ENCODE peak calls at places on chromosome 10, in eight cellular contexts. W, I, G, M, F, C, J and Q are unnamed samples.

GRCh38 chr10:373516-374309 is 238.5 kb downstream of the ZMYND11 start:
- DNase-seq in W (no peak), I (no peak), G (peak), M (no peak), F (peak), C (no peak), J (no peak), Q (no peak)

GRCh38 chr10:55019461-55019860 is 218.4 kb upstream of the PCDH15 start:
- DNase-seq in W (no peak), I (no peak), G (no peak), M (no peak), F (no peak), C (no peak), J (no peak), Q (no peak)

GRCh38 chr10:95406651-95407280 is 116.0 kb upstream of the PDLIM1 start:
- DNase-seq in W (no peak), I (peak), G (no peak), M (no peak), F (no peak), C (peak), J (no peak), Q (peak)

GRCh38 chr10:131427901-131428300 is 116.4 kb upstream of the TCERG1L start:
- DNase-seq in W (no peak), I (no peak), G (no peak), M (no peak), F (no peak), C (no peak), J (no peak), Q (no peak)

GRCh38 chr10:87585565-87586514 is 73.8 kb upstream of the PAPSS2 start:
- DNase-seq in W (no peak), I (peak), G (no peak), M (no peak), F (no peak), C (peak), J (peak), Q (peak)

GRCh38 chr10:90179696-90180407 is 478.5 kb downstream of the KIF20B start:
- DNase-seq in W (no peak), I (peak), G (no peak), M (no peak), F (peak), C (peak), J (no peak), Q (no peak)

GRCh38 chr10:72814134-72814790 is 79.3 kb upstream of the OIT3 start:
- DNase-seq in W (no peak), I (no peak), G (no peak), M (no peak), F (peak), C (no peak), J (no peak), Q (no peak)

GRCh38 chr10:35453855-35454532 is 117.7 kb downstream of the CCNY start:
- DNase-seq in W (no peak), I (no peak), G (no peak), M (no peak), F (peak), C (no peak), J (no peak), Q (no peak)

GRCh38 chr10:104045151-104046089 is 40.3 kb downstream of the COL17A1 start:
- DNase-seq in W (no peak), I (peak), G (no peak), M (no peak), F (peak), C (peak), J (peak), Q (peak)

GRCh38 chr10:56547163-56547562 is 186.1 kb upstream of the ZWINT start:
- DNase-seq in W (no peak), I (no peak), G (no peak), M (no peak), F (no peak), C (no peak), J (no peak), Q (no peak)

GRCh38 chr10:79056361-79056735 is 12.4 kb upstream of the ZMIZ1 start:
- DNase-seq in W (no peak), I (no peak), G (no peak), M (peak), F (no peak), C (no peak), J (no peak), Q (no peak)

GRCh38 chr10:72066318-72067284 is 21.8 kb downstream of the SPOCK2 start:
- DNase-seq in W (no peak), I (no peak), G (no peak), M (peak), F (no peak), C (no peak), J (no peak), Q (no peak)